ENCODE peak calls at places on chromosome 21, in five cellular contexts. One of them, this sample, is unnamed.

GRCh38 chr21:17819878-17820232 is 699 bp upstream of the C21orf91 start:
- DNase-seq in mesenchymal stem cell: no peak
- DNase-seq in iPS DF 6.9: no peak
- DNase-seq in AG08395: peak
- DNase-seq in nephron progenitor cell: no peak
- DNase-seq in this sample: no peak

GRCh38 chr21:45142469-45142868 is 68.1 kb downstream of the ADARB1 start:
- DNase-seq in mesenchymal stem cell: peak
- DNase-seq in iPS DF 6.9: no peak
- DNase-seq in AG08395: peak
- DNase-seq in nephron progenitor cell: no peak
- DNase-seq in this sample: no peak

GRCh38 chr21:15415541-15416261 is 314.1 kb upstream of the USP25 start:
- DNase-seq in mesenchymal stem cell: no peak
- DNase-seq in iPS DF 6.9: no peak
- DNase-seq in AG08395: no peak
- DNase-seq in nephron progenitor cell: no peak
- DNase-seq in this sample: no peak

GRCh38 chr21:41142051-41142795 is 25.7 kb upstream of the BACE2 start:
- DNase-seq in mesenchymal stem cell: no peak
- DNase-seq in iPS DF 6.9: no peak
- DNase-seq in AG08395: peak
- DNase-seq in nephron progenitor cell: no peak
- DNase-seq in this sample: no peak

GRCh38 chr21:44295163-44295601 is 4.7 kb upstream of the PFKL start:
- DNase-seq in mesenchymal stem cell: no peak
- DNase-seq in iPS DF 6.9: no peak
- DNase-seq in AG08395: no peak
- DNase-seq in nephron progenitor cell: no peak
- DNase-seq in this sample: no peak

GRCh38 chr21:37982496-37983318 is 66.5 kb upstream of the KCNJ6 start:
- DNase-seq in mesenchymal stem cell: no peak
- DNase-seq in iPS DF 6.9: no peak
- DNase-seq in AG08395: no peak
- DNase-seq in nephron progenitor cell: no peak
- DNase-seq in this sample: no peak

GRCh38 chr21:26982767-26983166 is 15.9 kb upstream of the ADAMTS5 start:
- DNase-seq in mesenchymal stem cell: no peak
- DNase-seq in iPS DF 6.9: no peak
- DNase-seq in AG08395: peak
- DNase-seq in nephron progenitor cell: no peak
- DNase-seq in this sample: no peak

GRCh38 chr21:36565616-36566015 is 85.7 kb upstream of the CLDN14 start:
- DNase-seq in mesenchymal stem cell: no peak
- DNase-seq in iPS DF 6.9: no peak
- DNase-seq in AG08395: no peak
- DNase-seq in nephron progenitor cell: no peak
- DNase-seq in this sample: no peak

GRCh38 chr21:37431243-37431642 is 64.7 kb downstream of the DYRK1A start:
- DNase-seq in mesenchymal stem cell: no peak
- DNase-seq in iPS DF 6.9: no peak
- DNase-seq in AG08395: no peak
- DNase-seq in nephron progenitor cell: no peak
- DNase-seq in this sample: no peak

GRCh38 chr21:38211321-38211720 is 45.5 kb upstream of the KCNJ15 start:
- DNase-seq in mesenchymal stem cell: no peak
- DNase-seq in iPS DF 6.9: no peak
- DNase-seq in AG08395: no peak
- DNase-seq in nephron progenitor cell: no peak
- DNase-seq in this sample: no peak

This sample was measured in NT2/D1.